ENCODE peak calls at places on chromosomes 4 and X, in ten cellular contexts. One of them, this sample, is unnamed.

GRCh38 chr4:10204401-10205058 is 87.9 kb upstream of the WDR1 start:
- DNase-seq in transverse colon: no peak
- DNase-seq in endodermal cell: no peak
- DNase-seq in epithelial cell of proximal tubule: no peak
- DNase-seq in pancreas: no peak
- DNase-seq in left ventricle myocardium inferior: peak; percentile 27
- DNase-seq in LNCaP clone FGC: no peak
- DNase-seq in HCT116: no peak
- DNase-seq in fibroblast of lung: no peak
- DNase-seq in tibial artery: no peak
- DNase-seq in this sample: no peak

GRCh38 chr4:130368668-130369067 is 1272.7 kb downstream of the C4orf33 start:
- DNase-seq in tibial artery: no peak
- DNase-seq in transverse colon: no peak
- DNase-seq in endodermal cell: no peak
- DNase-seq in epithelial cell of proximal tubule: no peak
- DNase-seq in LNCaP clone FGC: peak; percentile 1
- DNase-seq in HCT116: no peak
- DNase-seq in fibroblast of lung: no peak
- DNase-seq in left ventricle myocardium inferior: no peak
- DNase-seq in pancreas: no peak
- DNase-seq in this sample: no peak

GRCh38 chr4:168390041-168390440 is 71.5 kb upstream of the DDX60 start:
- DNase-seq in pancreas: no peak
- DNase-seq in HCT116: no peak
- DNase-seq in epithelial cell of proximal tubule: no peak
- DNase-seq in LNCaP clone FGC: no peak
- DNase-seq in endodermal cell: no peak
- DNase-seq in tibial artery: no peak
- DNase-seq in transverse colon: no peak
- DNase-seq in fibroblast of lung: no peak
- DNase-seq in left ventricle myocardium inferior: no peak
- DNase-seq in this sample: no peak

GRCh38 chrX:47595701-47596655 is 13.7 kb downstream of the TIMP1 start:
- DNase-seq in epithelial cell of proximal tubule: no peak
- DNase-seq in pancreas: no peak
- DNase-seq in HCT116: no peak
- DNase-seq in LNCaP clone FGC: no peak
- DNase-seq in fibroblast of lung: peak; percentile 83
- DNase-seq in tibial artery: peak; percentile 27
- DNase-seq in endodermal cell: no peak
- DNase-seq in left ventricle myocardium inferior: no peak
- DNase-seq in transverse colon: no peak
- DNase-seq in this sample: no peak

GRCh38 chrX:137749282-137749681 is 183.4 kb downstream of the ZIC3 start:
- DNase-seq in LNCaP clone FGC: no peak
- DNase-seq in tibial artery: no peak
- DNase-seq in transverse colon: no peak
- DNase-seq in fibroblast of lung: no peak
- DNase-seq in endodermal cell: peak; percentile 63
- DNase-seq in HCT116: no peak
- DNase-seq in epithelial cell of proximal tubule: no peak
- DNase-seq in pancreas: no peak
- DNase-seq in left ventricle myocardium inferior: no peak
- DNase-seq in this sample: no peak

GRCh38 chr4:165872443-165873297 is at the start of gene TLL1:
- DNase-seq in transverse colon: no peak
- DNase-seq in pancreas: peak; percentile 5
- DNase-seq in fibroblast of lung: peak; percentile 31
- DNase-seq in HCT116: no peak
- DNase-seq in LNCaP clone FGC: no peak
- DNase-seq in endodermal cell: peak; percentile 59
- DNase-seq in left ventricle myocardium inferior: no peak
- DNase-seq in epithelial cell of proximal tubule: no peak
- DNase-seq in tibial artery: no peak
- DNase-seq in this sample: no peak

GRCh38 chr4:185540487-185541125 is 5.3 kb upstream of the PDLIM3 start:
- DNase-seq in LNCaP clone FGC: no peak
- DNase-seq in tibial artery: no peak
- DNase-seq in endodermal cell: no peak
- DNase-seq in HCT116: no peak
- DNase-seq in left ventricle myocardium inferior: no peak
- DNase-seq in transverse colon: no peak
- DNase-seq in epithelial cell of proximal tubule: no peak
- DNase-seq in pancreas: no peak
- DNase-seq in fibroblast of lung: no peak
- DNase-seq in this sample: no peak

GRCh38 chr4:84901745-84902283 is 64.7 kb downstream of the WDFY3 start:
- DNase-seq in pancreas: no peak
- DNase-seq in epithelial cell of proximal tubule: no peak
- DNase-seq in transverse colon: no peak
- DNase-seq in fibroblast of lung: no peak
- DNase-seq in endodermal cell: no peak
- DNase-seq in HCT116: no peak
- DNase-seq in LNCaP clone FGC: no peak
- DNase-seq in left ventricle myocardium inferior: no peak
- DNase-seq in tibial artery: no peak
- DNase-seq in this sample: no peak

GRCh38 chr4:172927096-172927495 is 241.5 kb upstream of the GALNT7 start:
- DNase-seq in HCT116: no peak
- DNase-seq in pancreas: no peak
- DNase-seq in transverse colon: peak; percentile 14
- DNase-seq in tibial artery: no peak
- DNase-seq in endodermal cell: no peak
- DNase-seq in epithelial cell of proximal tubule: no peak
- DNase-seq in fibroblast of lung: no peak
- DNase-seq in left ventricle myocardium inferior: no peak
- DNase-seq in LNCaP clone FGC: no peak
- DNase-seq in this sample: no peak

GRCh38 chr4:169030575-169030982 is 20.5 kb upstream of the CBR4 start:
- DNase-seq in pancreas: no peak
- DNase-seq in transverse colon: no peak
- DNase-seq in fibroblast of lung: peak; percentile 49
- DNase-seq in tibial artery: no peak
- DNase-seq in left ventricle myocardium inferior: no peak
- DNase-seq in epithelial cell of proximal tubule: no peak
- DNase-seq in HCT116: peak; percentile 59
- DNase-seq in LNCaP clone FGC: no peak
- DNase-seq in endodermal cell: no peak
- DNase-seq in this sample: no peak

GRCh38 chr4:22071749-22072148 is 123.2 kb upstream of the KCNIP4 start:
- DNase-seq in endodermal cell: no peak
- DNase-seq in LNCaP clone FGC: no peak
- DNase-seq in pancreas: no peak
- DNase-seq in HCT116: no peak
- DNase-seq in transverse colon: no peak
- DNase-seq in left ventricle myocardium inferior: no peak
- DNase-seq in tibial artery: no peak
- DNase-seq in fibroblast of lung: peak; percentile 29
- DNase-seq in epithelial cell of proximal tubule: no peak
- DNase-seq in this sample: no peak

GRCh38 chr4:168877779-168878491 is 132.1 kb downstream of the CBR4 start:
- DNase-seq in left ventricle myocardium inferior: peak; percentile 64
- DNase-seq in HCT116: no peak
- DNase-seq in epithelial cell of proximal tubule: no peak
- DNase-seq in fibroblast of lung: no peak
- DNase-seq in endodermal cell: peak; percentile 84
- DNase-seq in tibial artery: peak; percentile 56
- DNase-seq in pancreas: peak; percentile 24
- DNase-seq in LNCaP clone FGC: no peak
- DNase-seq in transverse colon: no peak
- DNase-seq in this sample: no peak

GRCh38 chr4:102791318-102791835 is 30.6 kb upstream of the MANBA start:
- DNase-seq in epithelial cell of proximal tubule: no peak
- DNase-seq in LNCaP clone FGC: no peak
- DNase-seq in pancreas: no peak
- DNase-seq in HCT116: no peak
- DNase-seq in tibial artery: no peak
- DNase-seq in transverse colon: no peak
- DNase-seq in fibroblast of lung: no peak
- DNase-seq in endodermal cell: peak; percentile 42
- DNase-seq in left ventricle myocardium inferior: no peak
- DNase-seq in this sample: no peak

GRCh38 chrX:112113460-112113859 is 30.9 kb upstream of the TRPC5 start:
- DNase-seq in fibroblast of lung: no peak
- DNase-seq in tibial artery: no peak
- DNase-seq in transverse colon: no peak
- DNase-seq in HCT116: no peak
- DNase-seq in LNCaP clone FGC: no peak
- DNase-seq in endodermal cell: no peak
- DNase-seq in epithelial cell of proximal tubule: no peak
- DNase-seq in pancreas: no peak
- DNase-seq in left ventricle myocardium inferior: no peak
- DNase-seq in this sample: no peak

DNA sequence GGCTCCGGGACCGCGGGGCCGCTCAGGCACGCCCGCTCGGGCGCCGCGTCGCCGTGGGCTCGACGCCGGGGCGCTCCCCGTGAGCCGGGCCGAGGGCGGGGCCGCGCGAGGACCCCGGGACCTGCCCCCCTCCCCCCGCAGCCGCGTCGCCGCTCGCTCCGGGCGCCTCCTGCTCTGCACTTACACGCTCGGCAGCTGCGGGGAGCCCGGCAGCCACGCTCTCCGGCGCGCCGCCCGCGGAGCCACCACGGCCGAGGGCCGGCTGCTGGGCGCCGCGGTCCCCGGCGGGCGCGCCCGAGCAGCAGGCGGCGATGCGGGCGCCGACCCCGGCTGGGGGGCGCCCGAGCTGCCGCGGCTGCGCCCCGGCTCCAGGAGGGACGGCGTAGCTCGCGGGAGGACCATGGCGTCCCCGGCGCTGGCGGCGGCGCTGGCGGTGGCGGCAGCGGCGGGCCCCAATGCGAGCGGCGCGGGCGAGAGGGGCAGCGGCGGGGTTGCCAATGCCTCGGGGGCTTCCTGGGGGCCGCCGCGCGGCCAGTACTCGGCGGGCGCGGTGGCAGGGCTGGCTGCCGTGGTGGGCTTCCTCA is at the start of gene ADRA2C:
- DNase-seq in transverse colon: no peak
- DNase-seq in LNCaP clone FGC: no peak
- DNase-seq in epithelial cell of proximal tubule: no peak
- DNase-seq in left ventricle myocardium inferior: no peak
- DNase-seq in tibial artery: no peak
- DNase-seq in endodermal cell: peak; percentile 71
- DNase-seq in HCT116: no peak
- DNase-seq in fibroblast of lung: peak; percentile 30
- DNase-seq in pancreas: peak; percentile 40
- DNase-seq in this sample: no peak
- H3K4me3 ChIP-seq in transverse colon: no peak within 1 kb of the TSS
- H3K4me3 ChIP-seq in LNCaP clone FGC: peak within 1 kb of the TSS; percentile 9
- H3K4me3 ChIP-seq in epithelial cell of proximal tubule: peak within 1 kb of the TSS; percentile 38
- H3K4me3 ChIP-seq in left ventricle myocardium inferior: peak within 1 kb of the TSS; percentile 62
- H3K4me3 ChIP-seq in tibial artery: peak within 1 kb of the TSS; percentile 74
- H3K4me3 ChIP-seq in endodermal cell: peak within 1 kb of the TSS; percentile 69
- H3K4me3 ChIP-seq in HCT116: peak within 1 kb of the TSS; percentile 41
- H3K4me3 ChIP-seq in fibroblast of lung: peak within 1 kb of the TSS; percentile 29
- H3K4me3 ChIP-seq in pancreas: peak within 1 kb of the TSS; percentile 19
- H3K4me3 ChIP-seq in this sample: no peak within 1 kb of the TSS

GRCh38 chrX:134727363-134727762 is 69.1 kb upstream of the PLAC1 start:
- DNase-seq in tibial artery: no peak
- DNase-seq in epithelial cell of proximal tubule: no peak
- DNase-seq in LNCaP clone FGC: peak; percentile 59
- DNase-seq in pancreas: no peak
- DNase-seq in fibroblast of lung: no peak
- DNase-seq in endodermal cell: no peak
- DNase-seq in transverse colon: no peak
- DNase-seq in left ventricle myocardium inferior: no peak
- DNase-seq in HCT116: no peak
- DNase-seq in this sample: no peak
- TF ChIP-seq CTCF in tibial artery: no peak
- TF ChIP-seq CTCF in epithelial cell of proximal tubule: peak; percentile 35
- TF ChIP-seq CTCF in LNCaP clone FGC: no peak
- TF ChIP-seq CTCF in pancreas: no peak
- TF ChIP-seq CTCF in fibroblast of lung: no peak
- TF ChIP-seq CTCF in endodermal cell: peak; percentile 15
- TF ChIP-seq CTCF in transverse colon: no peak
- TF ChIP-seq CTCF in left ventricle myocardium inferior: no peak
- TF ChIP-seq CTCF in HCT116: peak; percentile 44
- TF ChIP-seq CTCF in this sample: peak; percentile 4

GRCh38 chr4:114688063-114688462 is 89.5 kb downstream of the UGT8 start:
- DNase-seq in HCT116: no peak
- DNase-seq in pancreas: no peak
- DNase-seq in fibroblast of lung: no peak
- DNase-seq in tibial artery: no peak
- DNase-seq in endodermal cell: no peak
- DNase-seq in transverse colon: no peak
- DNase-seq in epithelial cell of proximal tubule: no peak
- DNase-seq in LNCaP clone FGC: no peak
- DNase-seq in left ventricle myocardium inferior: no peak
- DNase-seq in this sample: no peak

GRCh38 chr4:114694770-114695169 is 96.2 kb downstream of the UGT8 start:
- DNase-seq in left ventricle myocardium inferior: no peak
- DNase-seq in fibroblast of lung: peak; percentile 23
- DNase-seq in epithelial cell of proximal tubule: no peak
- DNase-seq in tibial artery: no peak
- DNase-seq in LNCaP clone FGC: peak; percentile 31
- DNase-seq in pancreas: no peak
- DNase-seq in HCT116: peak; percentile 28
- DNase-seq in transverse colon: no peak
- DNase-seq in endodermal cell: no peak
- DNase-seq in this sample: no peak

GRCh38 chr4:114692958-114693357 is 94.4 kb downstream of the UGT8 start:
- DNase-seq in transverse colon: no peak
- DNase-seq in pancreas: no peak
- DNase-seq in fibroblast of lung: no peak
- DNase-seq in HCT116: no peak
- DNase-seq in epithelial cell of proximal tubule: no peak
- DNase-seq in endodermal cell: no peak
- DNase-seq in left ventricle myocardium inferior: no peak
- DNase-seq in LNCaP clone FGC: peak; percentile 82
- DNase-seq in tibial artery: no peak
- DNase-seq in this sample: no peak

GRCh38 chr4:114690571-114690970 is 92.0 kb downstream of the UGT8 start:
- DNase-seq in fibroblast of lung: no peak
- DNase-seq in endodermal cell: no peak
- DNase-seq in transverse colon: no peak
- DNase-seq in left ventricle myocardium inferior: no peak
- DNase-seq in pancreas: no peak
- DNase-seq in tibial artery: no peak
- DNase-seq in HCT116: no peak
- DNase-seq in LNCaP clone FGC: no peak
- DNase-seq in epithelial cell of proximal tubule: no peak
- DNase-seq in this sample: no peak

GRCh38 chr4:114691865-114692264 is 93.3 kb downstream of the UGT8 start:
- DNase-seq in epithelial cell of proximal tubule: no peak
- DNase-seq in HCT116: no peak
- DNase-seq in left ventricle myocardium inferior: no peak
- DNase-seq in pancreas: no peak
- DNase-seq in tibial artery: no peak
- DNase-seq in LNCaP clone FGC: no peak
- DNase-seq in endodermal cell: no peak
- DNase-seq in transverse colon: no peak
- DNase-seq in fibroblast of lung: no peak
- DNase-seq in this sample: no peak
- H3K4me3 ChIP-seq in epithelial cell of proximal tubule: no peak overlapping the region
- H3K4me3 ChIP-seq in HCT116: no peak overlapping the region
- H3K4me3 ChIP-seq in left ventricle myocardium inferior: no peak overlapping the region
- H3K4me3 ChIP-seq in pancreas: no peak overlapping the region
- H3K4me3 ChIP-seq in tibial artery: no peak overlapping the region
- H3K4me3 ChIP-seq in LNCaP clone FGC: no peak overlapping the region
- H3K4me3 ChIP-seq in endodermal cell: no peak overlapping the region
- H3K4me3 ChIP-seq in transverse colon: no peak overlapping the region
- H3K4me3 ChIP-seq in fibroblast of lung: no peak overlapping the region
- H3K4me3 ChIP-seq in this sample: no peak overlapping the region

GRCh38 chr4:82842593-82842992 is 44.0 kb upstream of the SCD5 start:
- DNase-seq in endodermal cell: no peak
- DNase-seq in pancreas: no peak
- DNase-seq in epithelial cell of proximal tubule: no peak
- DNase-seq in fibroblast of lung: no peak
- DNase-seq in transverse colon: no peak
- DNase-seq in tibial artery: no peak
- DNase-seq in LNCaP clone FGC: no peak
- DNase-seq in left ventricle myocardium inferior: no peak
- DNase-seq in HCT116: no peak
- DNase-seq in this sample: no peak
- TF ChIP-seq CTCF in endodermal cell: peak; percentile 68
- TF ChIP-seq CTCF in pancreas: no peak
- TF ChIP-seq CTCF in epithelial cell of proximal tubule: peak; percentile 50
- TF ChIP-seq CTCF in fibroblast of lung: peak; percentile 20
- TF ChIP-seq CTCF in transverse colon: peak; percentile 5
- TF ChIP-seq CTCF in tibial artery: no peak
- TF ChIP-seq CTCF in LNCaP clone FGC: peak; percentile 6
- TF ChIP-seq CTCF in left ventricle myocardium inferior: peak; percentile 14
- TF ChIP-seq CTCF in HCT116: peak; percentile 51
- TF ChIP-seq CTCF in this sample: peak; percentile 28